ENCODE peak calls at places on chromosomes 5 and 9, in nine cellular contexts. A is HCT116, Y is IMR-90, B is GM23338, U is DND-41, H is mammary epithelial cell, P is A549, N is MM.1S, W is HepG2. Q is an unnamed sample.

GRCh38 chr5:112933651-112934365 is 11.8 kb upstream of the REEP5 start:
- DNase-seq in A (no peak), Y (peak; percentile 88), B (no peak), U (no peak), H (peak; percentile 47), P (no peak), N (no peak), W (no peak), Q (peak; percentile 73)

GRCh38 chr9:127854169-127854833 is at the start of gene ENG:
- DNase-seq in A (no peak), Y (peak; percentile 59), B (peak; percentile 73), U (no peak), H (peak; percentile 38), P (no peak), N (no peak), W (no peak), Q (peak; percentile 65)

GRCh38 chr5:35861718-35862117 is 5.0 kb downstream of the IL7R start:
- DNase-seq in A (no peak), Y (peak; percentile 65), B (no peak), U (no peak), H (no peak), P (no peak), N (no peak), W (no peak), Q (no peak)

GRCh38 chr9:124735121-124735520 is 36.0 kb downstream of the NR6A1 start:
- DNase-seq in A (peak; percentile 59), Y (peak; percentile 53), B (peak; percentile 47), U (no peak), H (peak; percentile 67), P (no peak), N (no peak), W (peak; percentile 44), Q (peak; percentile 27)

GRCh38 chr5:148374693-148375360 is 8.9 kb upstream of the FBXO38 start:
- DNase-seq in A (peak; percentile 45), Y (peak; percentile 65), B (peak; percentile 88), U (peak; percentile 31), H (peak; percentile 67), P (peak; percentile 24), N (peak; percentile 71), W (peak; percentile 72), Q (peak; percentile 79)

GRCh38 chr9:136847827-136848392 is 1.3 kb upstream of the PHPT1 start:
- DNase-seq in A (peak; percentile 67), Y (peak; percentile 73), B (peak; percentile 86), U (peak; percentile 84), H (peak; percentile 77), P (peak; percentile 79), N (peak; percentile 92), W (peak; percentile 72), Q (peak; percentile 86)

GRCh38 chr5:77569409-77569808 is 69.1 kb downstream of the OTP start:
- DNase-seq in A (no peak), Y (no peak), B (no peak), U (no peak), H (no peak), P (no peak), N (no peak), W (no peak), Q (no peak)

GRCh38 chr9:37943329-37944265 is 39.7 kb upstream of the SLC25A51 start:
- DNase-seq in A (peak; percentile 68), Y (peak; percentile 94), B (peak; percentile 36), U (no peak), H (peak; percentile 83), P (no peak), N (no peak), W (no peak), Q (peak; percentile 97)

GRCh38 chr5:139994234-139994633 is 48.9 kb downstream of the NRG2 start:
- DNase-seq in A (no peak), Y (no peak), B (no peak), U (no peak), H (no peak), P (no peak), N (no peak), W (no peak), Q (no peak)

GRCh38 chr9:102867488-102867887 is 127.6 kb upstream of the CYLC2 start:
- DNase-seq in A (no peak), Y (no peak), B (no peak), U (no peak), H (peak; percentile 2), P (no peak), N (no peak), W (peak; percentile 1), Q (no peak)

GRCh38 chr5:112848116-112848811 is 12.8 kb upstream of the SRP19 start:
- DNase-seq in A (peak; percentile 68), Y (peak; percentile 78), B (peak; percentile 95), U (no peak), H (peak; percentile 57), P (peak; percentile 33), N (peak; percentile 81), W (peak; percentile 76), Q (peak; percentile 72)

GRCh38 chr5:52893105-52893504 is 96.0 kb upstream of the ITGA2 start:
- DNase-seq in A (no peak), Y (peak; percentile 90), B (no peak), U (no peak), H (peak; percentile 36), P (no peak), N (no peak), W (no peak), Q (peak; percentile 85)

GRCh38 chr9:32954642-32955041 is 46.8 kb downstream of the APTX start:
- DNase-seq in A (no peak), Y (peak; percentile 63), B (no peak), U (no peak), H (no peak), P (no peak), N (no peak), W (peak; percentile 27), Q (peak; percentile 84)

GRCh38 chr9:118059520-118060278 is 355.5 kb downstream of the TLR4 start:
- DNase-seq in A (no peak), Y (no peak), B (peak; percentile 77), U (peak; percentile 48), H (peak; percentile 19), P (no peak), N (peak; percentile 61), W (peak; percentile 1), Q (peak; percentile 12)

GRCh38 chr9:85064811-85065371 is 395.4 kb downstream of the NTRK2 start:
- DNase-seq in A (no peak), Y (no peak), B (no peak), U (no peak), H (no peak), P (no peak), N (no peak), W (no peak), Q (no peak)

GRCh38 chr5:98101131-98101530 is 672.3 kb upstream of the RGMB start:
- DNase-seq in A (no peak), Y (no peak), B (no peak), U (no peak), H (no peak), P (no peak), N (no peak), W (no peak), Q (no peak)

GRCh38 chr5:98099448-98100105 is 673.9 kb upstream of the RGMB start:
- DNase-seq in A (no peak), Y (peak; percentile 44), B (no peak), U (no peak), H (peak; percentile 13), P (no peak), N (no peak), W (no peak), Q (no peak)

GRCh38 chr5:98095072-98095471 is 678.4 kb upstream of the RGMB start:
- DNase-seq in A (no peak), Y (peak; percentile 35), B (no peak), U (no peak), H (no peak), P (no peak), N (peak; percentile 19), W (no peak), Q (no peak)

GRCh38 chr5:98096155-98096554 is 677.3 kb upstream of the RGMB start:
- DNase-seq in A (no peak), Y (peak; percentile 92), B (peak; percentile 34), U (no peak), H (peak; percentile 52), P (no peak), N (no peak), W (no peak), Q (peak; percentile 77)
- H3K4me2 ChIP-seq in A (no peak overlapping the region), Y (peak overlapping the region; percentile 42), B (peak overlapping the region; percentile 6), U (no peak overlapping the region), H (no peak overlapping the region), P (no peak overlapping the region), N (no peak overlapping the region), W (no peak overlapping the region), Q (no peak overlapping the region)

GRCh38 chr5:72163349-72163983 is 56.2 kb downstream of the MAP1B start:
- DNase-seq in A (no peak), Y (no peak), B (no peak), U (no peak), H (no peak), P (no peak), N (no peak), W (no peak), Q (no peak)

GRCh38 chr5:72166070-72166979 is 59.0 kb downstream of the MAP1B start:
- DNase-seq in A (no peak), Y (peak; percentile 51), B (peak; percentile 53), U (no peak), H (peak; percentile 83), P (no peak), N (no peak), W (no peak), Q (peak; percentile 83)

GRCh38 chr5:72170101-72170500 is 62.8 kb downstream of the MAP1B start:
- DNase-seq in A (no peak), Y (no peak), B (no peak), U (no peak), H (no peak), P (no peak), N (no peak), W (no peak), Q (no peak)

GRCh38 chr5:72167790-72168189 is 60.5 kb downstream of the MAP1B start:
- DNase-seq in A (no peak), Y (no peak), B (no peak), U (no peak), H (no peak), P (no peak), N (no peak), W (no peak), Q (peak; percentile 51)

GRCh38 chr5:72167257-72167656 is 60.0 kb downstream of the MAP1B start:
- DNase-seq in A (no peak), Y (no peak), B (no peak), U (no peak), H (no peak), P (no peak), N (no peak), W (no peak), Q (no peak)
- H3K4me2 ChIP-seq in A (no peak overlapping the region), Y (no peak overlapping the region), B (peak overlapping the region; percentile 29), U (no peak overlapping the region), H (peak overlapping the region; percentile 65), P (no peak overlapping the region), N (no peak overlapping the region), W (no peak overlapping the region), Q (no peak overlapping the region)

GRCh38 chr5:131473731-131474130 is 161.3 kb downstream of the RAPGEF6 start:
- DNase-seq in A (no peak), Y (no peak), B (no peak), U (no peak), H (no peak), P (no peak), N (no peak), W (peak; percentile 74), Q (no peak)

GRCh38 chr5:131475416-131476045 is 159.5 kb downstream of the RAPGEF6 start:
- DNase-seq in A (no peak), Y (peak; percentile 25), B (no peak), U (no peak), H (no peak), P (no peak), N (no peak), W (no peak), Q (no peak)
- H3K4me2 ChIP-seq in A (no peak overlapping the region), Y (no peak overlapping the region), B (no peak overlapping the region), U (no peak overlapping the region), H (no peak overlapping the region), P (no peak overlapping the region), N (no peak overlapping the region), W (no peak overlapping the region), Q (no peak overlapping the region)

GRCh38 chr9:14304242-14304641 is 9.7 kb downstream of the NFIB start:
- DNase-seq in A (no peak), Y (no peak), B (no peak), U (no peak), H (no peak), P (no peak), N (no peak), W (no peak), Q (no peak)
- H3K4me2 ChIP-seq in A (no peak overlapping the region), Y (no peak overlapping the region), B (no peak overlapping the region), U (no peak overlapping the region), H (peak overlapping the region; percentile 96), P (no peak overlapping the region), N (no peak overlapping the region), W (no peak overlapping the region), Q (no peak overlapping the region)

Q was measured in fibroblast of lung.